ENCODE peak calls at places on chromosomes 2 and 18, in eight cellular contexts. U is colonic mucosa, L is HepG2, J is HCT116, Y is neuronal stem cell, D is SK-N-MC, Z is neural progenitor cell, B is fibroblast of lung. E is an unnamed sample. For H3K9me3, the result is how much of the 10 kb centered on the place peaks cover.

GRCh38 chr2:133045787-133046186 is 375.8 kb upstream of the LYPD1 start:
- DNase-seq in D (no peak), Z (no peak), B (no peak), Y (no peak), J (no peak), L (no peak), U (no peak), E (no peak)

GRCh38 chr2:10629819-10630532 is 59.8 kb downstream of the NOL10 start:
- DNase-seq in Z (no peak), U (no peak), L (peak), Y (no peak), J (no peak), B (no peak), D (no peak), E (no peak)

GRCh38 chr2:108297436-108298141 is 8.9 kb downstream of the SULT1C2 start:
- DNase-seq in Y (no peak), L (no peak), U (no peak), J (no peak), B (peak), Z (no peak), D (no peak), E (no peak)

GRCh38 chr2:162994718-162995117 is 156.2 kb upstream of the KCNH7 start:
- DNase-seq in B (no peak), J (no peak), D (no peak), Z (no peak), Y (no peak), U (no peak), L (no peak), E (no peak)

GRCh38 chr2:204655101-204655500 is 109.8 kb downstream of the PARD3B start:
- DNase-seq in J (no peak), Y (no peak), U (no peak), D (no peak), B (peak), Z (no peak), L (no peak), E (no peak)

GRCh38 chr18:63285332-63285731 is 34.2 kb downstream of the BCL2 start:
- DNase-seq in U (no peak), Y (no peak), D (no peak), J (no peak), L (no peak), B (no peak), Z (no peak), E (no peak)

GRCh38 chr18:59575995-59576394 is 121.2 kb downstream of the CCBE1 start:
- DNase-seq in Y (no peak), U (no peak), J (no peak), L (no peak), B (no peak), Z (no peak), D (no peak), E (no peak)

GRCh38 chr2:70094978-70095832 is 7.9 kb downstream of the PCBP1 start:
- DNase-seq in D (no peak), L (peak), Y (no peak), J (no peak), Z (no peak), B (peak), U (peak), E (no peak)

GRCh38 chr2:20050104-20050711 is 1.2 kb downstream of the LAPTM4A start:
- DNase-seq in Y (no peak), J (no peak), B (peak), L (peak), Z (no peak), U (peak), D (no peak), E (no peak)

GRCh38 chr2:65370387-65371093 is 61.9 kb downstream of the SPRED2 start:
- DNase-seq in D (no peak), J (no peak), U (peak), Z (no peak), B (no peak), Y (no peak), L (peak), E (no peak)

GRCh38 chr2:18167871-18168270 is 289.4 kb downstream of the KCNS3 start:
- DNase-seq in Y (no peak), Z (no peak), D (no peak), U (no peak), B (no peak), J (no peak), L (no peak), E (no peak)

GRCh38 chr2:197889041-197889440 is 84.6 kb downstream of the PLCL1 start:
- DNase-seq in B (peak), Z (peak), Y (no peak), L (no peak), J (no peak), D (no peak), U (no peak), E (no peak)

GRCh38 chr2:132588576-132588975 is 81.4 kb downstream of the LYPD1 start:
- DNase-seq in D (no peak), J (no peak), U (peak), L (no peak), B (no peak), Z (no peak), Y (no peak), E (no peak)

GRCh38 chr2:166518634-166519390 is 24.8 kb upstream of the SCN7A start:
- DNase-seq in B (no peak), L (no peak), Z (no peak), D (no peak), Y (no peak), U (no peak), J (no peak), E (no peak)

GRCh38 chr18:60910534-60910933 is 422.7 kb upstream of the CDH20 start:
- DNase-seq in U (no peak), D (no peak), Z (no peak), B (peak), L (no peak), J (no peak), Y (no peak), E (no peak)

GRCh38 chr2:222807431-222807830 is 53.4 kb upstream of the ACSL3 start:
- DNase-seq in L (no peak), Y (no peak), U (no peak), Z (no peak), B (no peak), D (no peak), J (no peak), E (no peak)
- H3K27ac ChIP-seq in L (peak), Y (no peak), U (no peak), Z (no peak), B (no peak), D (no peak), J (no peak), E (no peak)

DNA sequence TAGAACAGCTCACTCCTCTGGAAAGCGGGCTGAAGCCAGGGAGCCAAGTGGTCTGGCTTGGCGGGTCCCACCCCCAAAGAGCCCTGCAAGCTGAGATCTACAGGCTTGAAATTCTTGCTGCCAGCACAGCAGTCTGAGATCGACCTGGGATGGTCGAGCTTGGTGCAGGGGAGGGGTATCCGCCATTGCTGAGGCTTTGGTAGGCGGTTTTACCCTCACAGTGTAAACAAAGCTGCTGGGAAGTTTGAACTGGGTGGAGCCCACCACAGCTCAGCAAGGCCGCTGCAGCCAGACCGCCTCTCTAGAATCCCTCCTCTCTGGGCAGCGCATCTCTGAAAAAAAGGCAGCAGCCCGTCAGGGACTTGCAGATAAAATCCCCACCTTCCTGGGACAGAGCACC is 12.6 kb upstream of the FLACC1 start:
- DNase-seq in Z (no peak), J (no peak), L (peak), D (no peak), U (no peak), Y (no peak), B (no peak), E (no peak)
- H3K9ac ChIP-seq in Z (no peak), J (no peak), L (no peak), D (no peak), U (no peak), Y (no peak), B (no peak), E (no peak)

GRCh38 chr2:172513935-172514586 is 41.8 kb upstream of the PDK1 start:
- DNase-seq in B (no peak), J (no peak), U (no peak), Z (no peak), L (no peak), D (no peak), Y (no peak), E (no peak)
- H3K9me3 ChIP-seq in B (under half), J (under half), U (under half), Z (under half), L (under half), D (under half), Y (under half), E (under half)

GRCh38 chr2:30689496-30690125 is 117.6 kb downstream of the CAPN13 start:
- DNase-seq in Y (no peak), L (no peak), B (no peak), J (no peak), D (no peak), Z (no peak), U (no peak), E (no peak)

GRCh38 chr2:30688956-30689401 is 118.3 kb downstream of the CAPN13 start:
- DNase-seq in Y (no peak), U (no peak), Z (no peak), D (no peak), B (no peak), J (no peak), L (no peak), E (no peak)

GRCh38 chr2:30691948-30692828 is 115.1 kb downstream of the CAPN13 start:
- DNase-seq in L (no peak), D (no peak), J (no peak), B (peak), Y (no peak), Z (no peak), U (no peak), E (no peak)

GRCh38 chr2:30691091-30691947 is 115.9 kb downstream of the CAPN13 start:
- DNase-seq in L (no peak), Z (no peak), Y (no peak), U (no peak), D (no peak), B (no peak), J (no peak), E (no peak)

GRCh38 chr2:30690126-30690561 is 117.1 kb downstream of the CAPN13 start:
- DNase-seq in Z (no peak), J (no peak), B (no peak), U (no peak), D (no peak), L (no peak), Y (no peak), E (no peak)
- H3K27ac ChIP-seq in Z (no peak), J (no peak), B (no peak), U (no peak), D (no peak), L (no peak), Y (no peak), E (no peak)

DNA sequence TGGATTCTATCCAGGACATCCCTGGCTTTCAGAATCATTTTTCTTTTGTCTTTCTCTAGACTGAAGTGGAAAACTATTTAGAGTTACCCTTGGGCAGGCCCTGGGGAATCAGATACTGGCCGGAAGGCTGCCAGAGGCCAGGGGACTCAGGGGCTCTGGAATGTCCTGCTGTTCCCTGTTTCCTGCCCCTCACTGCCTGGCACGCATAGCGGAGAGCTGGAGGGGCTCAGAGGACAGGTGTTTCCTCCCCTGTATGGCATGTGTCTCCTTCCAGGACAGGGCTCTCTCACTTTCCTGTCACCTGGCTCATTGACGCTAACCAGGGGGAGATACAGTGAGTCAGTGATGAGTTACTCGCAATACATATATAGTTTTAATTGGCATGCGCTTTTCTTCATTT is 38.8 kb downstream of the DYSF start:
- DNase-seq in J (no peak), B (no peak), D (no peak), Z (no peak), L (no peak), Y (no peak), U (no peak), E (peak)
- H3K9ac ChIP-seq in J (no peak), B (no peak), D (no peak), Z (no peak), L (no peak), Y (no peak), U (no peak), E (no peak)

DNA sequence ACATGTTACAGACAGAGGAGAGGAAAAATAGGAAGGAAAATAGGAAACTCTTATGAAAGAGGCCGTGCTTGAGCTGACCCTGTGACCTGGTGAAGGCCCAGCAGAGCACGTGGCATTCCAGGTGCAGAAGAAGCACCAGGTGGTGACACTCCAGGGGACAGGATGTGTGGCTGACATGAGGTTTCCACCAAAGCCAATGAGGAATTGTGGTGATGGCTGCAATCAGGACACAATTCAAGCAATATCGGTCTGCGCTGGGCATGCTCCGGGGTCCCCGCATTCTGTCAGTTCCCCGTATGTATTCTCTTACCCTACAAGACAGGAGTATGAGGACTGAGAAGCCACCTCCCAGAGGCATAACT is 504.2 kb downstream of the EIPR1 start:
- DNase-seq in Z (no peak), Y (no peak), B (no peak), U (no peak), D (no peak), L (no peak), J (no peak), E (no peak)
- H3K9me3 ChIP-seq in Z (under half), Y (under half), B (under half), U (under half), D (under half), L (under half), J (under half), E (under half)

DNA sequence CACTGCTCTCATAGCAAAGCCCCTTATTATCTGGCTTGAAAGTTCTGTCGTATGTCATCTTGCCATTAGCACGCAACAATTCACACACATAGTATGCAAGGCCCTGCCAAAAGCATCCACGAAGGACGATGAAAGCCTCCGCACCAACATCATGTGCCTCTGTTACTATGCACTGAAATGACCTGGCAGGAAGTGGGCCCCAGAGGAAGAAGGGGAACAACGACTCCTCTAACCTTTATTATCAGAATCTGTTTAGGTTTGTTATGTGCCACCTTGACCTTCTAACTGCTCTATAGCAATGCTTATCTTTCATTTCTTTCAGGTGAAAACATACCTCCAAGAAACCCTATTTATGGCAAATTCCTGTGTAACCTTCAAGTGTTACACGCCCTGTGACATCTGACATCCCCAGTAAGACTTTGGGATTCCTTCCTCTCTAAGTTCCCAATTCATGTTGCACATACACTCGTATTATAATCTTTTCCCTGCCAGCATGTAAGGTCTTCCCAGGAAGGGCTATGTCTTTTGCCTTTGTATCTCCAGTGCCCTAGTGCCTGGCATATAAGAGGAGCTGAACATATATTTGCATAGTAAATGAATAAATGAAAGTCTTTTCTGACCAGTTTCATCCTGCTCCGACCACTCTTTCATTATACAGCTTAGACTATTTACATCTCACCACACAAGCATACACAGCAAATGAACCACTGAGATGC is 7.0 kb upstream of the NDUFV2 start:
- DNase-seq in Z (no peak), J (no peak), Y (no peak), U (no peak), D (no peak), L (peak), B (peak), E (no peak)
- H3K27ac ChIP-seq in Z (no peak), J (no peak), Y (no peak), U (peak), D (no peak), L (peak), B (peak), E (no peak)

GRCh38 chr18:12324991-12325725 is 17.1 kb downstream of the TUBB6 start:
- DNase-seq in B (no peak), D (no peak), U (no peak), J (no peak), L (no peak), Z (no peak), Y (no peak), E (no peak)

GRCh38 chr18:12327510-12328178 is 19.6 kb downstream of the TUBB6 start:
- DNase-seq in L (peak), Y (peak), J (peak), B (peak), D (no peak), U (peak), Z (peak), E (peak)

GRCh38 chr18:12328179-12328823 is 20.3 kb downstream of the TUBB6 start:
- DNase-seq in Z (no peak), B (no peak), J (no peak), D (no peak), Y (no peak), U (no peak), L (no peak), E (no peak)

GRCh38 chr18:12325726-12326245 is 17.7 kb downstream of the TUBB6 start:
- DNase-seq in B (no peak), L (no peak), U (no peak), D (no peak), Z (no peak), Y (no peak), J (no peak), E (no peak)

GRCh38 chr18:12326711-12327460 is 18.8 kb downstream of the TUBB6 start:
- DNase-seq in Z (no peak), L (no peak), J (no peak), Y (no peak), B (no peak), D (no peak), U (no peak), E (no peak)
- H3K9ac ChIP-seq in Z (no peak), L (no peak), J (no peak), Y (no peak), B (no peak), D (no peak), U (no peak), E (no peak)

DNA sequence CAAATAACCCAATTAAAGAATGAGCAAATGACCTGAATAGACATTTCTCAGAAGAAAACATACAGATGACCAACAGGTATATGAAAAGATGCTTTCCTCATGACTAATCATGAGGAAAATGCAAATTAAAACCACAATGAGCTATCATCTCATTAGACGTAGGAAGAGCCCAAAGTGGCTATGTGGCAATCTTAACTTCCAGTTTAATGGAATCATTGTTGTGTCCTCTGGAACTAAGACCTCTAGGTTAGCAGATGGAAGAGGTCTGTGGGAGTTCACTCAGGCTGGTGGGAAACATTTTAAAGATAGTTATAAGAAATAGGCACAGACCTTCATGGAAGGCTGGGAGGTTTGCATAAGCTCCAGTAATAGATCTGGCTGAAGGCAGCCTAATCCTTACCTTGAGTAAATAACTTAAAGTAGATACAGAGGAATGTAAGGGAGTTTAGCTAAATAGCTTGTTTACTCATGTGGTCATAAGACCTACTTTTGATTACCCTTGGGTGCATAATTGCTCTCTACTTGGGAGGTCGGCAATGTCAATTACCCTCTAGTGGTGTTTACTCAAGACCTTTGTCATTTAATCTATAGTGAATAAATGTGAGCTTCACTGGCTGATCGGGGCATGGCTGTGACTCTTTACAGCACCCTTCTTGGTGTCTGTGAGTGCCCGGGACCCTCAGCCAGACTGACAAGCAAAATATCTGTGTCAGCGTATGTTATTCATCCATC is 119.0 kb downstream of the GULP1 start:
- DNase-seq in U (no peak), B (peak), Z (no peak), L (no peak), J (no peak), Y (no peak), D (no peak), E (no peak)
- H3K9me3 ChIP-seq in U (under half), B (under half), Z (under half), L (under half), J (under half), Y (under half), D (under half), E (under half)

GRCh38 chr2:237721828-237722227 is 76.8 kb upstream of the RBM44 start:
- DNase-seq in U (no peak), J (no peak), Z (no peak), Y (no peak), D (no peak), L (no peak), B (no peak), E (no peak)
- H3K27ac ChIP-seq in U (no peak), J (no peak), Z (no peak), Y (no peak), D (no peak), L (no peak), B (no peak), E (no peak)